ENCODE peak calls at places on chromosomes 16 and 17, in ten cellular contexts. C is BE2C, M is breast epithelium, B is mammary epithelial cell, Y is left ventricle myocardium inferior, O is HCT116, Q is pancreas, P is stomach, R is heart right ventricle, J is tibial artery. N is an unnamed sample. For H3K4me1, the result is how much of the 10 kb centered on the place peaks cover.

GRCh38 chr17:3575506-3575905 is 17.9 kb upstream of the TRPV3 start:
- DNase-seq in Q (no peak), O (no peak), C (no peak), B (peak), P (no peak), M (no peak), R (no peak), J (no peak), Y (no peak), N (no peak)

GRCh38 chr17:7184091-7184488 is 4.9 kb upstream of the ASGR1 start:
- DNase-seq in J (no peak), B (no peak), M (no peak), Y (no peak), C (no peak), O (no peak), R (no peak), Q (peak), P (peak), N (peak)

GRCh38 chr16:88541831-88542230 is 28.4 kb upstream of the ZC3H18 start:
- DNase-seq in J (no peak), Y (no peak), C (no peak), R (no peak), P (no peak), Q (no peak), B (no peak), M (no peak), O (no peak), N (no peak)

GRCh38 chr16:82972520-82972919 is 345.8 kb downstream of the CDH13 start:
- DNase-seq in C (no peak), M (no peak), Y (no peak), P (no peak), O (no peak), B (no peak), J (no peak), Q (no peak), R (no peak), N (no peak)

GRCh38 chr17:39757931-39758873 is 20.5 kb downstream of the GRB7 start:
- DNase-seq in R (no peak), Q (no peak), B (no peak), P (no peak), C (no peak), M (no peak), O (no peak), Y (no peak), J (no peak), N (no peak)

GRCh38 chr17:17913695-17914332 is 58.4 kb downstream of the TOM1L2 start:
- DNase-seq in Q (peak), R (peak), Y (peak), M (peak), P (peak), J (peak), O (peak), B (peak), C (peak), N (peak)

GRCh38 chr16:77223184-77223583 is 24.0 kb downstream of the SYCE1L start:
- DNase-seq in R (no peak), Y (no peak), P (no peak), B (no peak), O (no peak), M (no peak), Q (no peak), J (no peak), C (peak), N (no peak)

GRCh38 chr16:86050591-86051375 is 151.8 kb downstream of the IRF8 start:
- DNase-seq in Y (no peak), J (no peak), M (no peak), Q (no peak), B (no peak), R (no peak), P (no peak), O (no peak), C (no peak), N (no peak)

GRCh38 chr16:21603920-21604319 is 4.5 kb downstream of the METTL9 start:
- DNase-seq in Q (no peak), O (no peak), C (peak), B (no peak), M (no peak), P (no peak), Y (no peak), J (no peak), R (no peak), N (no peak)

GRCh38 chr16:57754354-57755060 is 18.9 kb downstream of the KATNB1 start:
- DNase-seq in P (no peak), C (no peak), Y (peak), M (no peak), Q (no peak), O (no peak), B (no peak), J (no peak), R (no peak), N (no peak)

GRCh38 chr17:77491921-77492445 is 351.2 kb downstream of the SEC14L1 start:
- DNase-seq in R (no peak), B (no peak), C (no peak), J (peak), M (no peak), Y (peak), P (no peak), Q (no peak), O (no peak), N (peak)

GRCh38 chr17:65799454-65799853 is 238.0 kb upstream of the AXIN2 start:
- DNase-seq in O (no peak), M (no peak), Q (no peak), R (no peak), B (no peak), P (no peak), C (no peak), Y (no peak), J (no peak), N (no peak)

GRCh38 chr16:54525104-54525503 is 238.5 kb upstream of the IRX3 start:
- DNase-seq in J (no peak), C (no peak), P (no peak), M (no peak), R (no peak), Y (no peak), O (no peak), Q (no peak), B (no peak), N (no peak)

GRCh38 chr17:30225919-30226553 is 9.5 kb downstream of the SLC6A4 start:
- DNase-seq in R (no peak), B (no peak), P (no peak), Q (no peak), O (no peak), Y (no peak), C (no peak), J (no peak), M (no peak), N (no peak)

GRCh38 chr17:10631048-10631700 is 25.9 kb downstream of the MYH3 start:
- DNase-seq in P (no peak), C (peak), J (no peak), Q (no peak), B (no peak), M (no peak), O (no peak), R (no peak), Y (no peak), N (no peak)

GRCh38 chr17:66900126-66901010 is 64.1 kb upstream of the CACNG4 start:
- DNase-seq in R (no peak), C (no peak), O (peak), P (no peak), Q (no peak), J (no peak), B (no peak), Y (no peak), M (no peak), N (no peak)

GRCh38 chr17:48767263-48767774 is 38.8 kb upstream of the HOXB13 start:
- DNase-seq in P (no peak), Q (no peak), M (no peak), C (no peak), R (no peak), B (no peak), J (peak), O (no peak), Y (no peak), N (no peak)

GRCh38 chr16:88560722-88561484 is 9.3 kb upstream of the ZC3H18 start:
- DNase-seq in M (no peak), P (no peak), C (no peak), B (peak), Q (no peak), J (no peak), Y (no peak), O (no peak), R (no peak), N (no peak)

GRCh38 chr16:67021321-67021720 is 7.6 kb upstream of the CBFB start:
- DNase-seq in Y (no peak), Q (no peak), J (peak), P (peak), C (no peak), B (no peak), O (no peak), R (no peak), M (no peak), N (no peak)

GRCh38 chr17:59521465-59522126 is 43.8 kb upstream of the DHX40 start:
- DNase-seq in B (peak), O (peak), C (peak), M (no peak), Y (peak), Q (peak), R (peak), J (no peak), P (peak), N (peak)

GRCh38 chr17:67602974-67603373 is 114.8 kb upstream of the NOL11 start:
- DNase-seq in J (no peak), C (peak), O (peak), B (peak), Q (no peak), R (no peak), M (no peak), P (peak), Y (no peak), N (no peak)

GRCh38 chr17:66855204-66855603 is 20.3 kb downstream of the CACNG5 start:
- DNase-seq in C (no peak), O (no peak), Q (no peak), Y (no peak), R (no peak), M (no peak), J (no peak), B (no peak), P (no peak), N (no peak)

GRCh38 chr17:37735165-37735564 is 9.7 kb downstream of the HNF1B start:
- DNase-seq in C (no peak), R (no peak), O (no peak), B (no peak), Y (no peak), P (no peak), Q (no peak), M (no peak), J (no peak), N (no peak)

GRCh38 chr17:2040219-2040827 is 1.5 kb upstream of the OVCA2 start:
- DNase-seq in P (no peak), B (no peak), O (no peak), Q (no peak), C (no peak), M (no peak), Y (no peak), R (no peak), J (no peak), N (no peak)

GRCh38 chr17:69822314-69822875 is 252.6 kb upstream of the KCNJ16 start:
- DNase-seq in Q (no peak), J (no peak), R (no peak), O (no peak), Y (no peak), C (no peak), B (no peak), M (no peak), P (no peak), N (no peak)

GRCh38 chr16:71723537-71724319 is 773 bp downstream of the PHLPP2 start:
- DNase-seq in Q (peak), O (peak), J (peak), B (peak), C (peak), P (peak), M (peak), Y (peak), R (peak), N (peak)

GRCh38 chr17:35345926-35346771 is 27.3 kb downstream of the SLFN11 start:
- DNase-seq in P (peak), O (no peak), B (peak), M (peak), C (no peak), Q (peak), J (peak), Y (peak), R (peak), N (peak)

GRCh38 chr17:13420294-13421277 is 181.1 kb downstream of the HS3ST3A1 start:
- DNase-seq in M (no peak), B (peak), Y (no peak), J (no peak), P (no peak), C (no peak), O (no peak), Q (no peak), R (no peak), N (no peak)

GRCh38 chr16:85170066-85171003 is 58.1 kb upstream of the CIBAR2 start:
- DNase-seq in J (no peak), P (no peak), R (no peak), M (no peak), Q (no peak), Y (no peak), O (no peak), C (peak), B (no peak), N (no peak)

GRCh38 chr16:31073073-31073822 is 792 bp downstream of the ZNF668 start:
- DNase-seq in P (peak), B (peak), O (peak), J (peak), C (peak), Y (peak), M (peak), R (peak), Q (peak), N (peak)

GRCh38 chr16:84502581-84502980 is 1.9 kb downstream of the MEAK7 start:
- DNase-seq in M (no peak), Q (no peak), B (peak), P (no peak), O (no peak), R (no peak), J (peak), C (no peak), Y (no peak), N (peak)

GRCh38 chr17:33082529-33083148 is 91.0 kb downstream of the SPACA3 start:
- DNase-seq in B (no peak), J (no peak), C (no peak), M (no peak), Y (no peak), P (no peak), Q (no peak), R (no peak), O (no peak), N (no peak)

GRCh38 chr16:19680972-19681371 is 37.1 kb downstream of the KNOP1 start:
- DNase-seq in C (no peak), R (no peak), P (no peak), M (no peak), J (peak), O (no peak), Q (no peak), Y (no peak), B (no peak), N (no peak)

GRCh38 chr17:33901085-33901484 is 354.0 kb upstream of the CCL2 start:
- DNase-seq in Q (no peak), O (no peak), Y (no peak), B (no peak), M (no peak), J (no peak), P (no peak), R (no peak), C (no peak), N (no peak)

DNA sequence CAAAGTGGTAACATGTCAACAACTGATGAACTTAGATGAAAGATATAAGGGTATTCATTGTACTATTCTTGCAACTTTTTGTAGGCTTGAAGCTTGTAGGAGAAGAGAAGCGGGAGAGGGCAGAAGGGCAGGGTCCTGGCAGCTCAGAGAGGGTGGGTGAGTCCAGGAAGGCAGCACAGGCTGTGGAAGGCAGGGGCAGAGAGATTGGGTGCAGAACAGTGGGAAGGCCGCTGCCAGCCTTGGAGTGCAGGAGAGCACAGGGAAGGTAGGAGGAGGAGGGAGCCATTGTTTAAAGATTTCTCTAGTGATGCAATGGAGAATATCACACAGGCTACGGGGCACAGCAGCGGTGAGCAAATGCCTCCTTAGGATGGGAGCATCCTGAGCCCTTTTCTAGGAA is 104.3 kb downstream of the N4BP1 start:
- DNase-seq in J (no peak), C (no peak), O (no peak), R (no peak), M (no peak), B (no peak), P (no peak), Q (no peak), Y (no peak), N (no peak)
- H3K4me1 ChIP-seq in J (under half), C (under half), O (under half), R (under half), M (under half), B (under half), P (under half), Q (under half), Y (under half), N (under half)

DNA sequence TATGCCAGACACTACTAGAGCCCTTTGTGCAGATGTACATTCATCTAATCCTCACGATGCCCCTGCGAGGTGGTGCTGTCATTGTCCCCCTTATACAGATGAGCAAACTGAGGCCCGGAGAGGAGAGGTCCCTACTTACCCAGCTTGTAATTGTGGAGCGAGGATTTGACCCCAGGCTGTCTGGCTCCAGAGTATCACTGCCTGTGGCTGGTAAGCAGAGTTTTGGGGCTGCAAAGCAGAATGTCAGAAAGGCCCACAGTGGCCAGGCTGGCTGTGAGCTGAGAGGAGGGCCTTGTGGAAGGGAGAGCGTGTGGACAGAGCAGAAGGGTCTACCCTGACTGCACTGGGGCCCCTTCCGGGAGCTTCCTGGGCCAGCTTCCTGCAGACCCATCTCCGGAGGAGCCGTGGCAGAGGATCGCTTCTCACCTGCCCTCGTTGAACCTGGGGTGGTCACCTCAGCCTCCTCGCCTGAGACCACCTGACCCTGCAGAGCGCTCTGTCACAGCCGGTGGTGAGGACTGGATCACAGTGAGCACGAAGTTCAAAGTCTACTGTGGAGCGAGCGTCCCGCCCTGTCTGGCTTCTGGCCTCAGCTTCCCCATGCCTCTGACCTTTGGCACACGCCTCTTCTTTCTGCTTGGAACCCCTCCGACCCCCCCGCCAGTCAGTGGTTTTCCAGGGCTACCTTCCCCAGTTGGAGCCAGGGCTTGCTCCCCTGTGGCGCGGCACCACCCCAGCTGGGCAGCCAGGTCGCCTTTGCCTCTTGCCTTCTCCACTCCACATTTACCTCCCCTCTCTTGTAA is 12.1 kb downstream of the CMIP start:
- DNase-seq in Q (peak), Y (no peak), P (peak), O (no peak), B (no peak), C (no peak), M (no peak), R (no peak), J (no peak), N (no peak)
- TF ChIP-seq CTCF in Q (no peak), Y (no peak), P (no peak), O (no peak), B (no peak), C (no peak), M (no peak), R (no peak), J (no peak), N (no peak)

GRCh38 chr17:81867952-81868673 is 3.0 kb downstream of the ARHGDIA start:
- DNase-seq in R (no peak), P (no peak), Y (no peak), C (no peak), Q (no peak), O (peak), J (no peak), B (no peak), M (no peak), N (no peak)
- H3K4me1 ChIP-seq in R (half or more), P (half or more), Y (half or more), C (under half), Q (under half), O (under half), J (under half), B (under half), M (under half), N (under half)

GRCh38 chr17:76248013-76248782 is 7.9 kb upstream of the RNF157 start:
- DNase-seq in B (no peak), M (no peak), Q (no peak), J (no peak), R (no peak), P (peak), O (no peak), C (no peak), Y (no peak), N (no peak)
- TF ChIP-seq CTCF in B (no peak), M (no peak), Q (no peak), J (no peak), R (no peak), P (no peak), O (peak), C (peak), Y (peak), N (peak)

GRCh38 chr17:73228748-73229236 is 32.9 kb downstream of the CPSF4L start:
- DNase-seq in C (peak), M (peak), P (peak), Y (peak), B (peak), Q (peak), R (peak), O (peak), J (peak), N (peak)
- H3K4me1 ChIP-seq in C (under half), M (under half), P (half or more), Y (half or more), B (half or more), Q (under half), R (half or more), O (under half), J (under half), N (under half)

GRCh38 chr17:28491860-28492259 is 14.3 kb upstream of the FOXN1 start:
- DNase-seq in Y (no peak), O (no peak), M (no peak), C (no peak), B (no peak), Q (no peak), P (no peak), R (no peak), J (no peak), N (no peak)
- TF ChIP-seq CTCF in Y (no peak), O (no peak), M (no peak), C (no peak), B (no peak), Q (no peak), P (no peak), R (no peak), J (no peak), N (no peak)

GRCh38 chr16:75261590-75262078 is 10.2 kb upstream of the BCAR1 start:
- DNase-seq in M (no peak), J (no peak), P (no peak), O (no peak), Q (no peak), C (no peak), R (no peak), Y (no peak), B (no peak), N (no peak)
- H3K4me1 ChIP-seq in M (under half), J (half or more), P (half or more), O (under half), Q (under half), C (under half), R (half or more), Y (half or more), B (half or more), N (half or more)